ENCODE peak calls at places on chromosomes 12 and 14, in ten cellular contexts. S is AG10803, Z is SK-N-SH, A is suprapubic skin, B is psoas muscle, U is AG04450, K is lower lobe of right lung, L is tibial artery, V is B cell, X is H9. O is an unnamed sample.

GRCh38 chr12:106010746-106011145 is 128.0 kb downstream of the NUAK1 start:
- DNase-seq in S (peak), Z (no peak), A (no peak), B (no peak), U (no peak), K (no peak), L (no peak), V (no peak), X (no peak), O (no peak)

GRCh38 chr14:66824251-66824650 is 316.3 kb downstream of the GPHN start:
- DNase-seq in S (no peak), Z (no peak), A (no peak), B (no peak), U (no peak), K (no peak), L (no peak), V (no peak), X (no peak), O (no peak)

GRCh38 chr14:73613419-73613963 is 1.2 kb downstream of the ACOT6 start:
- DNase-seq in S (no peak), Z (no peak), A (no peak), B (no peak), U (no peak), K (no peak), L (no peak), V (no peak), X (no peak), O (no peak)

GRCh38 chr14:54976316-54976715 is 50.6 kb downstream of the WDHD1 start:
- DNase-seq in S (peak), Z (no peak), A (no peak), B (no peak), U (peak), K (no peak), L (no peak), V (no peak), X (no peak), O (no peak)

GRCh38 chr14:53874704-53875103 is 81.9 kb downstream of the BMP4 start:
- DNase-seq in S (no peak), Z (no peak), A (no peak), B (peak), U (no peak), K (no peak), L (no peak), V (no peak), X (no peak), O (no peak)

GRCh38 chr12:115860619-115861018 is 416.9 kb downstream of the MED13L start:
- DNase-seq in S (no peak), Z (no peak), A (no peak), B (no peak), U (no peak), K (no peak), L (no peak), V (no peak), X (no peak), O (no peak)

GRCh38 chr14:33805593-33805992 is 145.3 kb downstream of the EGLN3 start:
- DNase-seq in S (no peak), Z (no peak), A (no peak), B (no peak), U (no peak), K (no peak), L (no peak), V (no peak), X (no peak), O (no peak)

GRCh38 chr14:51117579-51117978 is 22.7 kb upstream of the TRIM9 start:
- DNase-seq in S (no peak), Z (no peak), A (no peak), B (no peak), U (no peak), K (no peak), L (no peak), V (no peak), X (no peak), O (no peak)

GRCh38 chr14:22819191-22819988 is 4.2 kb upstream of the SLC7A7 start:
- DNase-seq in S (peak), Z (no peak), A (no peak), B (no peak), U (no peak), K (no peak), L (peak), V (peak), X (peak), O (no peak)

GRCh38 chr12:52217223-52217622 is 15.8 kb upstream of the KRT7 start:
- DNase-seq in S (no peak), Z (no peak), A (peak), B (peak), U (no peak), K (peak), L (no peak), V (no peak), X (no peak), O (no peak)

GRCh38 chr12:78457951-78458350 is 406.6 kb upstream of the SYT1 start:
- DNase-seq in S (peak), Z (no peak), A (no peak), B (no peak), U (peak), K (no peak), L (no peak), V (no peak), X (no peak), O (no peak)

GRCh38 chr12:55112378-55112777 is 13.8 kb upstream of the OR9K2 start:
- DNase-seq in S (no peak), Z (no peak), A (no peak), B (no peak), U (no peak), K (no peak), L (no peak), V (no peak), X (no peak), O (no peak)

GRCh38 chr12:70383886-70384285 is 17.8 kb downstream of the KCNMB4 start:
- DNase-seq in S (no peak), Z (no peak), A (no peak), B (no peak), U (no peak), K (no peak), L (no peak), V (no peak), X (no peak), O (no peak)

GRCh38 chr12:75859868-75860267 is 171.7 kb downstream of the PHLDA1 start:
- DNase-seq in S (peak), Z (no peak), A (no peak), B (no peak), U (no peak), K (no peak), L (no peak), V (no peak), X (no peak), O (no peak)

GRCh38 chr12:7581609-7582008 is 78.0 kb upstream of the CD163 start:
- DNase-seq in S (no peak), Z (no peak), A (no peak), B (no peak), U (no peak), K (no peak), L (no peak), V (no peak), X (no peak), O (no peak)
- TF ChIP-seq CTCF in S (no peak), Z (no peak), A (no peak), B (no peak), U (no peak), K (no peak), L (no peak), V (no peak), X (no peak), O (no peak)

GRCh38 chr12:60421741-60422140 is 825.9 kb downstream of the SLC16A7 start:
- DNase-seq in S (no peak), Z (no peak), A (no peak), B (no peak), U (no peak), K (no peak), L (no peak), V (no peak), X (no peak), O (no peak)
- TF ChIP-seq CTCF in S (no peak), Z (peak), A (no peak), B (no peak), U (no peak), K (no peak), L (no peak), V (no peak), X (no peak), O (no peak)

GRCh38 chr14:96098999-96099335 is 59.8 kb downstream of the C14orf132 start:
- DNase-seq in S (no peak), Z (no peak), A (no peak), B (no peak), U (no peak), K (no peak), L (peak), V (no peak), X (no peak), O (no peak)
- TF ChIP-seq CTCF in S (no peak), Z (no peak), A (no peak), B (no peak), U (no peak), K (no peak), L (no peak), V (no peak), X (no peak), O (no peak)

GRCh38 chr12:68686595-68687521 is at the start of gene NUP107:
- DNase-seq in S (peak), Z (peak), A (peak), B (peak), U (peak), K (peak), L (peak), V (peak), X (peak), O (peak)
- TF ChIP-seq CTCF in S (peak), Z (peak), A (no peak), B (peak), U (peak), K (no peak), L (peak), V (no peak), X (no peak), O (no peak)

DNA sequence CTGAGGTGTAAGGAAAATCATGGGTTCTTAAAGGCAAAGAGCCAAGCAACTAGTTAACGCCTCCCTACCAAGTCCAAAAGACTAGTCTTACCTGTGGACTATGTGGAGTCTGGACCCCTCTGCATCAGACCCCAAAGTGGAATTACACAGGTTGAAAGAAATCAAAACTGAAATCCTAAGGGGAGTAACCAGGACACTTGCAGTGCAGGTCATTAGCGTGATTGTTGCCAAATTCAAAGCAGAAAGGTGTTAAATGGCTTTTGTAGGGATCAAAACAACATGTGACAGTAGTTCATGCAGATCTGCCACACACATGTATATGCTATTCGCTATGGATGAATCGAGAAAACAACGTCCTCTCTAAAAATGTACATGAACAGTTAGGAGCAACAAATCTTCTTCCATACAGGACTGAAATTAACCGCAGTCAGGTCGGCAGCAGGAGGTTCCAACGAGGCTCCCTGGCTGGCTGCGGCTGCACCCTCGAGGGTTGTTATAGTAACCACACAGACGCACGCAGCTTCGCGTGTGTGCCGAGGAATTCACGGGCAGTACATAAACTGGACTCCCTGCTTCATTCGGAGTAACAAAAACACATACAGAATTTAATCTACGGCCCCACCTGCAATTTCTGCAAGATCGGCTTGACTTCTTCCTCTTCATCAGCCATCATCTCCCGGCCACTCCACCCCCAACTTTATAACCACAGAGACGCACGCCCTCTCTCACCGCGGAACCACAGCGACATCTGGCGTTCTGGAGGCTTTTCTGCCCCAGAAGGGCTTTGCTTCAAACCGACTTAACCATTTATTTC is at the start of gene TTC5:
- DNase-seq in S (peak), Z (peak), A (peak), B (peak), U (peak), K (peak), L (peak), V (peak), X (peak), O (peak)
- TF ChIP-seq CTCF in S (peak), Z (peak), A (peak), B (peak), U (peak), K (peak), L (peak), V (peak), X (peak), O (peak)

GRCh38 chr14:63492391-63492790 is 50.8 kb downstream of the PPP2R5E start:
- DNase-seq in S (peak), Z (no peak), A (no peak), B (no peak), U (no peak), K (no peak), L (no peak), V (no peak), X (no peak), O (no peak)

GRCh38 chr14:63487724-63488123 is 55.5 kb downstream of the PPP2R5E start:
- DNase-seq in S (no peak), Z (no peak), A (no peak), B (no peak), U (no peak), K (no peak), L (no peak), V (no peak), X (no peak), O (no peak)

GRCh38 chr14:63496837-63497400 is 46.3 kb downstream of the PPP2R5E start:
- DNase-seq in S (no peak), Z (no peak), A (no peak), B (no peak), U (no peak), K (no peak), L (no peak), V (no peak), X (no peak), O (no peak)

GRCh38 chr14:63493246-63493645 is 49.9 kb downstream of the PPP2R5E start:
- DNase-seq in S (peak), Z (peak), A (no peak), B (no peak), U (no peak), K (no peak), L (no peak), V (no peak), X (no peak), O (no peak)
- TF ChIP-seq CTCF in S (peak), Z (peak), A (no peak), B (no peak), U (peak), K (no peak), L (no peak), V (no peak), X (peak), O (peak)

DNA sequence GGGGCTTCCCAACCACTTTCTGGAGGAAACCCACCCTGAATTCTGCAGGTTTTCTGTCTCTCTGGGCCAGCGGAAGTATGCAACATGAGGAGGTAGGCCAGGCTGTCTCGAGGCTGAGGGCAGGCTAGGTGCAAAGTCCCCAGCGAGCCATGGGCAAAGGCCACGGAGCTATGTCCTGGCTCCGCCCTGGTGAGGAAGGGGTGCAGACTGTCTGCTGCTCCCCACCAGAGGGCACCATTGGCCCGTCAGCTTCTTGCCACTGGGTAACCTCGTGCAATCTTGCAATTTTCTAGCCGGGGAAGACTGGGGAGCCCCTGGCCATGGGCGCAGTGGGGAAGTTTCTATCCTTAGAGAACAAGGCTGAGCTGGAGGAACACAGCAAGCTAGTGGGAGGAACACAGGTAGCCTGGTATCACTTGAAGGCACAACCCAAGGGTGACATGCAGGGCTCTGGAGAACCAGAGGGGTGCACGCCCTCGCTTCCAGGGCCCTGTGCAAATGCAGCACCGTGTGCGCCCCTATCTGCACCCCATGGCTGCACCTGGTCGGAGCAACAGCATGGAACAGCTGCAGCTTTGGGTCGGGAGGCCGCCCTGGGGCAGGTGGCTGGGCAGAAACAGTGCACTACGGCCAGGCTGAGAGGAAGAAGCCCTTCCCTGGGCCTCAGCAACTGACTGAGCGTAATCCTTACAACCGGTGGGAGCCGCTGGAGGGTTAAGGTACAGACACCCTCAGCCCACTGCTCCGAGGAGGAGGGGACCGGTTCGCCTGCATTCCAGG is 27.6 kb upstream of the RPLP0 start:
- DNase-seq in S (peak), Z (peak), A (peak), B (peak), U (peak), K (peak), L (peak), V (peak), X (peak), O (peak)
- TF ChIP-seq CTCF in S (peak), Z (peak), A (peak), B (peak), U (peak), K (peak), L (peak), V (peak), X (peak), O (peak)

GRCh38 chr12:109274381-109274780 is 34.7 kb downstream of the FOXN4 start:
- DNase-seq in S (no peak), Z (no peak), A (no peak), B (no peak), U (no peak), K (no peak), L (no peak), V (no peak), X (no peak), O (no peak)
- TF ChIP-seq CTCF in S (no peak), Z (no peak), A (no peak), B (no peak), U (no peak), K (no peak), L (no peak), V (no peak), X (no peak), O (no peak)

O was measured in osteocyte.